ENCODE peak calls at places on chromosome 21, in eight cellular contexts. W is uterus, K is left ventricle myocardium inferior, C is brain microvascular endothelial cell, G is PC-3, M is cardiac muscle cell, F is prostate gland, H is endodermal cell. O is an unnamed sample.
A peak's percentile ranks its signal among the peaks of the same experiment; 100 is the strongest.

GRCh38 chr21:35208810-35209517 is 159.9 kb upstream of the RUNX1 start:
- DNase-seq in H (no peak), G (no peak), K (no peak), C (no peak), F (no peak), M (no peak), W (no peak), O (no peak)

GRCh38 chr21:46401186-46401910 is 57.3 kb upstream of the DIP2A start:
- DNase-seq in C (no peak), M (no peak), W (no peak), K (no peak), H (no peak), F (no peak), G (no peak), O (no peak)

GRCh38 chr21:33839167-33839716 is 76.4 kb downstream of the ATP5PO start:
- DNase-seq in W (no peak), M (no peak), C (no peak), F (no peak), G (no peak), K (no peak), H (peak; percentile 60), O (peak; percentile 34)

GRCh38 chr21:40732243-40732642 is 114.7 kb downstream of the DSCAM start:
- DNase-seq in G (no peak), K (no peak), W (no peak), H (no peak), C (no peak), M (no peak), F (no peak), O (no peak)

GRCh38 chr21:30582850-30583249 is 7.3 kb downstream of the KRTAP22-2 start:
- DNase-seq in H (no peak), C (no peak), F (no peak), M (no peak), G (no peak), W (no peak), K (no peak), O (no peak)

GRCh38 chr21:46424621-46425020 is 34.1 kb upstream of the DIP2A start:
- DNase-seq in K (no peak), C (no peak), G (no peak), F (no peak), M (no peak), W (no peak), H (no peak), O (no peak)

GRCh38 chr21:39670741-39671140 is 58.0 kb downstream of the B3GALT5 start:
- DNase-seq in W (no peak), C (no peak), M (no peak), G (no peak), H (peak; percentile 7), K (no peak), F (no peak), O (no peak)

GRCh38 chr21:29295066-29295650 is 3.6 kb upstream of the BACH1 start:
- DNase-seq in C (no peak), K (no peak), H (no peak), W (no peak), M (no peak), G (no peak), F (no peak), O (no peak)

GRCh38 chr21:25862596-25862995 is 127.8 kb downstream of the GABPA start:
- DNase-seq in F (no peak), W (no peak), C (peak; percentile 15), M (no peak), H (no peak), G (peak; percentile 74), K (no peak), O (no peak)

GRCh38 chr21:46004168-46004861 is 22.7 kb downstream of the COL6A1 start:
- DNase-seq in K (peak; percentile 14), W (peak; percentile 24), M (no peak), F (peak; percentile 3), H (peak; percentile 42), C (no peak), G (no peak), O (no peak)

GRCh38 chr21:25878334-25878733 is 143.6 kb downstream of the GABPA start:
- DNase-seq in K (no peak), F (no peak), W (no peak), G (peak; percentile 81), C (peak; percentile 61), M (no peak), H (no peak), O (no peak)

GRCh38 chr21:33644383-33645074 is 2.2 kb downstream of the ITSN1 start:
- DNase-seq in H (peak; percentile 48), M (no peak), F (no peak), K (no peak), G (peak; percentile 54), W (peak; percentile 46), C (peak; percentile 47), O (no peak)

GRCh38 chr21:33401617-33401967 is 1.6 kb upstream of the IFNGR2 start:
- DNase-seq in H (no peak), M (no peak), C (no peak), F (no peak), K (no peak), W (no peak), G (peak; percentile 36), O (no peak)

GRCh38 chr21:46059195-46059594 is 38.7 kb upstream of the COL6A2 start:
- DNase-seq in H (peak; percentile 17), M (no peak), G (no peak), K (no peak), W (peak; percentile 25), C (no peak), F (no peak), O (no peak)

GRCh38 chr21:35777081-35777480 is 283.2 kb downstream of the SETD4 start:
- DNase-seq in F (no peak), K (no peak), G (no peak), W (no peak), M (no peak), C (no peak), H (no peak), O (no peak)

GRCh38 chr21:35138665-35139381 is 89.7 kb upstream of the RUNX1 start:
- DNase-seq in H (no peak), C (peak; percentile 94), F (no peak), M (no peak), K (no peak), W (no peak), G (peak; percentile 94), O (peak; percentile 72)

GRCh38 chr21:35924714-35925301 is 135.5 kb downstream of the SETD4 start:
- DNase-seq in W (no peak), K (no peak), M (no peak), C (peak; percentile 84), G (peak; percentile 72), H (no peak), F (no peak), O (no peak)

GRCh38 chr21:34074283-34075098 is 1.1 kb downstream of the MRPS6 start:
- DNase-seq in W (no peak), M (peak; percentile 34), F (no peak), G (peak; percentile 32), C (no peak), H (peak; percentile 75), K (no peak), O (peak; percentile 30)

GRCh38 chr21:36835383-36835795 is 131.1 kb downstream of the HLCS start:
- DNase-seq in C (no peak), F (peak; percentile 75), W (no peak), M (peak; percentile 30), G (peak; percentile 47), K (peak; percentile 48), H (peak; percentile 51), O (no peak)

GRCh38 chr21:32426066-32426465 is 13.6 kb downstream of the EVA1C start:
- DNase-seq in W (no peak), G (peak; percentile 3), K (no peak), C (no peak), F (peak; percentile 24), M (no peak), H (no peak), O (no peak)

GRCh38 chr21:37866027-37866426 is 50.2 kb downstream of the KCNJ6 start:
- DNase-seq in F (no peak), C (no peak), K (no peak), H (peak; percentile 12), G (no peak), M (no peak), W (no peak), O (no peak)
- H3K27ac ChIP-seq in F (no peak overlapping the region), C (no peak overlapping the region), K (no peak overlapping the region), H (no peak overlapping the region), G (no peak overlapping the region), M (no peak overlapping the region), W (no peak overlapping the region), O (no peak overlapping the region)

GRCh38 chr21:42062543-42063022 is 8.5 kb upstream of the UMODL1 start:
- DNase-seq in F (no peak), M (no peak), H (no peak), W (no peak), C (no peak), K (no peak), G (no peak), O (no peak)
- H3K4me3 ChIP-seq in F (no peak overlapping the region), M (no peak overlapping the region), H (no peak overlapping the region), W (no peak overlapping the region), C (no peak overlapping the region), K (no peak overlapping the region), G (no peak overlapping the region), O (no peak overlapping the region)

DNA sequence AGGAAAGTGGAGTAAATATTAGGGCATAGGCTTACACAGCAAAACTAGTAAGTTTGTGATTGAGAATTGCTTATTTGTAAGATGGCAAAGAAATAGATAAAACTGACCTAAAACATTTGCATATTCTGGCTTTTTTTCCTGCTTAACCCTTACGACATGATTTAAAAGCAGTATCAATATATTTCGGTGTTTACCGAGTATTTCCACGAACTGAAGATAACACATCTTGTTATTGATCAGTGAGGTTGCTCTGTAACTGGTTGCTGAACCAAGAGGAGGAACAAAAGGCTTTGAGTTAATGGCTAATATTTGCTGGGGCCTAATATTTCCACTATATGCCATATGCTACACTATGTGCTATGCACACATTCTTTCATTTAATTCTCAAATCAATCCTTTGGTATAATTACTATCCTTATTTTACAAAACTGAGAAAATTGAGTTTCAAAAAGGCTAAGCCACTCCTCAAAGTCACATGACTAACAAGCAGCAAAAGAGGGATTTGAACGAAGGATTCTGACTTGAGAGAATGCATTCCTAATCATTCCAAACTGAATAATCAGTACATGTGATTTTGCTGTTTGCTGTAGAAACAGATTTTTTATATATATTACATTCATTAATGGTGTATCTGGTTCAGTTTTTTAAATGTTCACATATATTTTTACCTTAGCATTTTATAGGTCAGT is 346.0 kb downstream of the USP25 start:
- DNase-seq in W (no peak), K (no peak), M (no peak), H (no peak), C (no peak), G (no peak), F (no peak), O (no peak)
- H3K27ac ChIP-seq in W (peak overlapping the region; percentile 90), K (no peak overlapping the region), M (no peak overlapping the region), H (no peak overlapping the region), C (no peak overlapping the region), G (no peak overlapping the region), F (peak overlapping the region; percentile 56), O (no peak overlapping the region)

GRCh38 chr21:43944181-43944633 is 67.9 kb upstream of the TRAPPC10 start:
- DNase-seq in G (no peak), F (no peak), H (no peak), K (no peak), W (no peak), C (no peak), M (peak; percentile 14), O (no peak)

GRCh38 chr21:43943512-43944110 is 68.5 kb upstream of the TRAPPC10 start:
- DNase-seq in K (no peak), C (no peak), W (no peak), M (no peak), G (no peak), F (no peak), H (no peak), O (no peak)

GRCh38 chr21:43942201-43942600 is 69.9 kb upstream of the TRAPPC10 start:
- DNase-seq in F (no peak), G (no peak), C (no peak), M (no peak), W (no peak), K (no peak), H (no peak), O (no peak)

GRCh38 chr21:43940672-43941071 is 71.4 kb upstream of the TRAPPC10 start:
- DNase-seq in H (no peak), M (no peak), K (no peak), C (no peak), F (no peak), W (no peak), G (no peak), O (no peak)

GRCh38 chr21:43942621-43943020 is 69.5 kb upstream of the TRAPPC10 start:
- DNase-seq in K (no peak), H (no peak), F (no peak), W (no peak), G (no peak), M (no peak), C (no peak), O (no peak)
- H3K4me3 ChIP-seq in K (no peak overlapping the region), H (no peak overlapping the region), F (no peak overlapping the region), W (no peak overlapping the region), G (no peak overlapping the region), M (no peak overlapping the region), C (no peak overlapping the region), O (no peak overlapping the region)

O was measured in SJSA1.